ENCODE peak calls at places on chromosomes 4 and X, in seven cellular contexts. One of them, this sample, is unnamed. For H3K27me3, the result is how much of the 10 kb centered on the place peaks cover.

GRCh38 chr4:135408109-135408508 is 1206.5 kb upstream of the PABPC4L start:
- DNase-seq in endothelial cell of umbilical vein: no peak
- DNase-seq in tibial artery: no peak
- DNase-seq in esophagus squamous epithelium: no peak
- DNase-seq in DND-41: no peak
- DNase-seq in IMR-90: no peak
- DNase-seq in AG04450: no peak
- DNase-seq in this sample: no peak

GRCh38 chr4:94127707-94128328 is 79.8 kb upstream of the SMARCAD1 start:
- DNase-seq in DND-41: no peak
- DNase-seq in esophagus squamous epithelium: no peak
- DNase-seq in IMR-90: peak
- DNase-seq in endothelial cell of umbilical vein: peak
- DNase-seq in tibial artery: no peak
- DNase-seq in AG04450: peak
- DNase-seq in this sample: no peak

GRCh38 chr4:101178731-101179130 is 168.6 kb downstream of the PPP3CA start:
- DNase-seq in AG04450: no peak
- DNase-seq in IMR-90: peak
- DNase-seq in DND-41: no peak
- DNase-seq in tibial artery: no peak
- DNase-seq in esophagus squamous epithelium: no peak
- DNase-seq in endothelial cell of umbilical vein: no peak
- DNase-seq in this sample: no peak

GRCh38 chr4:79913581-79913980 is 159.4 kb downstream of the ANTXR2 start:
- DNase-seq in tibial artery: no peak
- DNase-seq in DND-41: no peak
- DNase-seq in AG04450: peak
- DNase-seq in endothelial cell of umbilical vein: no peak
- DNase-seq in IMR-90: peak
- DNase-seq in esophagus squamous epithelium: no peak
- DNase-seq in this sample: no peak

GRCh38 chrX:148784137-148784536 is 283.7 kb downstream of the AFF2 start:
- DNase-seq in tibial artery: no peak
- DNase-seq in IMR-90: no peak
- DNase-seq in esophagus squamous epithelium: no peak
- DNase-seq in AG04450: no peak
- DNase-seq in endothelial cell of umbilical vein: no peak
- DNase-seq in DND-41: no peak
- DNase-seq in this sample: no peak

GRCh38 chrX:11555759-11556158 is 110.0 kb downstream of the ARHGAP6 start:
- DNase-seq in AG04450: no peak
- DNase-seq in endothelial cell of umbilical vein: no peak
- DNase-seq in esophagus squamous epithelium: no peak
- DNase-seq in DND-41: no peak
- DNase-seq in tibial artery: no peak
- DNase-seq in IMR-90: no peak
- DNase-seq in this sample: peak

GRCh38 chr4:20868108-20868507 is 167.8 kb downstream of the PACRGL start:
- DNase-seq in esophagus squamous epithelium: no peak
- DNase-seq in DND-41: no peak
- DNase-seq in AG04450: no peak
- DNase-seq in endothelial cell of umbilical vein: no peak
- DNase-seq in IMR-90: no peak
- DNase-seq in tibial artery: no peak
- DNase-seq in this sample: no peak

GRCh38 chr4:158122501-158122900 is 50.3 kb downstream of the GASK1B start:
- DNase-seq in endothelial cell of umbilical vein: no peak
- DNase-seq in IMR-90: peak
- DNase-seq in DND-41: no peak
- DNase-seq in tibial artery: no peak
- DNase-seq in esophagus squamous epithelium: no peak
- DNase-seq in AG04450: no peak
- DNase-seq in this sample: no peak

DNA sequence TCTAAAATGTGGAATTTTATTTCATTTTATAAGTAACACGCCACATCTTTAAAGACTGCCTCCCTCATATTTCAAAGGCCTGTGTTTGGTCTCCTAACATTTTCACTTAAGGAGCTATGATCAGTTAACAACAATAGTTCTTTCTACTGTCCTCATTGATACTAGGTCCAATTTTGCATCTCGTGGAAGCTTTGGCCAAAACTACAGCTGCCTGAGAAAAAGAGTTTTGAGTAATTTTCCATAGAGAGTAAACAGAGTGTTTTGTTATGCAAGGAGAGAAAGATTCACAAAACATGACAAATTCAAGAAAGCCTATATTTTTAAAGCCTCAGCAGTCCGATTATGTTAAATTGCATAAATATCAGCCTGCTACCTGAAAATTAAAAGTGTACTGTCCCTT is 11.4 kb upstream of the PCDH18 start:
- DNase-seq in esophagus squamous epithelium: no peak
- DNase-seq in IMR-90: no peak
- DNase-seq in endothelial cell of umbilical vein: no peak
- DNase-seq in AG04450: no peak
- DNase-seq in DND-41: no peak
- DNase-seq in tibial artery: no peak
- DNase-seq in this sample: no peak
- H3K27ac ChIP-seq in esophagus squamous epithelium: no peak
- H3K27ac ChIP-seq in IMR-90: no peak
- H3K27ac ChIP-seq in endothelial cell of umbilical vein: no peak
- H3K27ac ChIP-seq in AG04450: no peak
- H3K27ac ChIP-seq in DND-41: no peak
- H3K27ac ChIP-seq in tibial artery: no peak
- H3K27ac ChIP-seq in this sample: no peak

DNA sequence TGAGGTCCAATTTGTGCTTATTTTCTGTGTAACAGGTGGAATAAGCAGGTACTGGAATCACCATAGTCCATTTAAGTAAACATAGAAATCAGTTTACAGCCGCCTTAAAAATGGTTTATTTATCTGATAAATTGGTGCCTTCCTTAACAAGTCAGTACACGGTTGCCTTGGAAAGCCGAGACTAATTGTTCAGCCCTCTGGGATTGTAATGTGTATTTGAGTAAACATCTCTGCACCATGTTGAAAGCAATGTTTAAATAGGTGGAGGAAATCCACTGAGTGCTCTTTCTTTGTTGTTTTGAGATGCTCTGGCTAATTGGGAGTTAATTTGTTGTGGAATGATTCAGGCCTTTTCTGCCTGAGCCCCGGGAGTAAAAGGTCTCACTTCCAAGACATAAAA is 45.7 kb upstream of the ADRA2C start:
- DNase-seq in esophagus squamous epithelium: no peak
- DNase-seq in endothelial cell of umbilical vein: no peak
- DNase-seq in DND-41: no peak
- DNase-seq in IMR-90: no peak
- DNase-seq in AG04450: no peak
- DNase-seq in tibial artery: no peak
- DNase-seq in this sample: no peak
- H3K27me3 ChIP-seq in esophagus squamous epithelium: under half
- H3K27me3 ChIP-seq in endothelial cell of umbilical vein: under half
- H3K27me3 ChIP-seq in DND-41: under half
- H3K27me3 ChIP-seq in IMR-90: half or more
- H3K27me3 ChIP-seq in AG04450: under half
- H3K27me3 ChIP-seq in tibial artery: under half
- H3K27me3 ChIP-seq in this sample: under half

GRCh38 chr4:109738104-109738872 is 8.4 kb upstream of the PLA2G12A start:
- DNase-seq in DND-41: no peak
- DNase-seq in IMR-90: no peak
- DNase-seq in AG04450: no peak
- DNase-seq in esophagus squamous epithelium: no peak
- DNase-seq in endothelial cell of umbilical vein: no peak
- DNase-seq in tibial artery: no peak
- DNase-seq in this sample: no peak

GRCh38 chr4:109739547-109739946 is 9.7 kb upstream of the PLA2G12A start:
- DNase-seq in esophagus squamous epithelium: no peak
- DNase-seq in AG04450: no peak
- DNase-seq in endothelial cell of umbilical vein: no peak
- DNase-seq in IMR-90: peak
- DNase-seq in DND-41: no peak
- DNase-seq in tibial artery: no peak
- DNase-seq in this sample: no peak

GRCh38 chr4:109730294-109731051 is 603 bp upstream of the PLA2G12A start:
- DNase-seq in IMR-90: peak
- DNase-seq in tibial artery: peak
- DNase-seq in endothelial cell of umbilical vein: peak
- DNase-seq in DND-41: no peak
- DNase-seq in esophagus squamous epithelium: peak
- DNase-seq in AG04450: peak
- DNase-seq in this sample: peak

GRCh38 chr4:109733728-109734127 is 3.9 kb upstream of the PLA2G12A start:
- DNase-seq in DND-41: no peak
- DNase-seq in IMR-90: no peak
- DNase-seq in endothelial cell of umbilical vein: no peak
- DNase-seq in esophagus squamous epithelium: no peak
- DNase-seq in tibial artery: no peak
- DNase-seq in AG04450: no peak
- DNase-seq in this sample: no peak

GRCh38 chr4:109735566-109736454 is 5.9 kb upstream of the PLA2G12A start:
- DNase-seq in DND-41: no peak
- DNase-seq in tibial artery: no peak
- DNase-seq in AG04450: no peak
- DNase-seq in endothelial cell of umbilical vein: no peak
- DNase-seq in IMR-90: peak
- DNase-seq in esophagus squamous epithelium: no peak
- DNase-seq in this sample: no peak
- H3K27ac ChIP-seq in DND-41: no peak
- H3K27ac ChIP-seq in tibial artery: no peak
- H3K27ac ChIP-seq in AG04450: no peak
- H3K27ac ChIP-seq in endothelial cell of umbilical vein: no peak
- H3K27ac ChIP-seq in IMR-90: peak
- H3K27ac ChIP-seq in esophagus squamous epithelium: no peak
- H3K27ac ChIP-seq in this sample: no peak

DNA sequence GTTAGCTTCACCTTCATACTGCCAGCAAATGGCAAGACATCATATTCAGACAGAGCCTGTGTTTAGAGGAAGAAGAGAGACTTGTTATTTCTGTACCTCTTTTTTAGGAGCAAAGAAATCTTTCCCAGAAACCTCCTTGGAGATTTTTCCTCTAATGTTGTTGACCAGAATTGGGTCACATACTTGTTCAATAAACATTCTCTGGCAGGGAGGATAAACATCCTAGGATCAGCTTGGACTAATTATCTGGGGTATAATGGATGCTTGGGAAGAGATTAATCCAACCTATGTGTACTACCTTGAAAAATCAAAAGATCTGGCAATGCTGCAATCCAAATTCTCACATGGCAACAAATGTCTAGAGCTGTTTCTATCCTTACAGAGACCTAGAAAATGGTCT is 8.4 kb upstream of the PRSS12 start:
- DNase-seq in IMR-90: no peak
- DNase-seq in AG04450: no peak
- DNase-seq in DND-41: no peak
- DNase-seq in esophagus squamous epithelium: no peak
- DNase-seq in tibial artery: no peak
- DNase-seq in endothelial cell of umbilical vein: no peak
- DNase-seq in this sample: no peak
- H3K27me3 ChIP-seq in IMR-90: under half
- H3K27me3 ChIP-seq in AG04450: under half
- H3K27me3 ChIP-seq in DND-41: under half
- H3K27me3 ChIP-seq in esophagus squamous epithelium: under half
- H3K27me3 ChIP-seq in tibial artery: under half
- H3K27me3 ChIP-seq in endothelial cell of umbilical vein: under half
- H3K27me3 ChIP-seq in this sample: under half

GRCh38 chrX:103098488-103098887 is 5.5 kb upstream of the NXF3 start:
- DNase-seq in IMR-90: no peak
- DNase-seq in endothelial cell of umbilical vein: no peak
- DNase-seq in AG04450: no peak
- DNase-seq in esophagus squamous epithelium: no peak
- DNase-seq in DND-41: no peak
- DNase-seq in tibial artery: no peak
- DNase-seq in this sample: no peak
- H3K27ac ChIP-seq in IMR-90: no peak
- H3K27ac ChIP-seq in endothelial cell of umbilical vein: no peak
- H3K27ac ChIP-seq in AG04450: no peak
- H3K27ac ChIP-seq in esophagus squamous epithelium: no peak
- H3K27ac ChIP-seq in DND-41: no peak
- H3K27ac ChIP-seq in tibial artery: no peak
- H3K27ac ChIP-seq in this sample: no peak

This sample was measured in SJSA1.